ENCODE peak calls at places on chromosomes 6 and 20, in six cellular contexts. One of them, this sample, is unnamed.

GRCh38 chr6:145247677-145248419 is 487.5 kb downstream of the EPM2A start:
- DNase-seq in right atrium auricular region: no peak
- DNase-seq in AG10803: peak
- DNase-seq in A673: peak
- DNase-seq in brain microvascular endothelial cell: peak
- DNase-seq in stomach: no peak
- DNase-seq in this sample: no peak

GRCh38 chr6:14472964-14473363 is 355.4 kb downstream of the CD83 start:
- DNase-seq in AG10803: peak
- DNase-seq in brain microvascular endothelial cell: peak
- DNase-seq in stomach: no peak
- DNase-seq in right atrium auricular region: no peak
- DNase-seq in A673: no peak
- DNase-seq in this sample: no peak

GRCh38 chr6:46451343-46451742 is 39.9 kb downstream of the RCAN2 start:
- DNase-seq in A673: no peak
- DNase-seq in AG10803: no peak
- DNase-seq in right atrium auricular region: no peak
- DNase-seq in stomach: no peak
- DNase-seq in brain microvascular endothelial cell: no peak
- DNase-seq in this sample: no peak

GRCh38 chr20:34983995-34984735 is 28.5 kb downstream of the MYH7B start:
- DNase-seq in right atrium auricular region: no peak
- DNase-seq in A673: no peak
- DNase-seq in AG10803: no peak
- DNase-seq in stomach: no peak
- DNase-seq in brain microvascular endothelial cell: no peak
- DNase-seq in this sample: no peak

GRCh38 chr6:138499303-138499991 is at the start of gene NHSL1:
- DNase-seq in brain microvascular endothelial cell: no peak
- DNase-seq in stomach: no peak
- DNase-seq in A673: peak
- DNase-seq in AG10803: peak
- DNase-seq in right atrium auricular region: no peak
- DNase-seq in this sample: no peak

GRCh38 chr20:25289886-25290597 is 42.2 kb downstream of the PYGB start:
- DNase-seq in stomach: no peak
- DNase-seq in A673: no peak
- DNase-seq in brain microvascular endothelial cell: no peak
- DNase-seq in AG10803: no peak
- DNase-seq in right atrium auricular region: no peak
- DNase-seq in this sample: no peak

GRCh38 chr6:17687136-17687535 is 19.6 kb downstream of the NUP153 start:
- DNase-seq in brain microvascular endothelial cell: no peak
- DNase-seq in AG10803: no peak
- DNase-seq in A673: no peak
- DNase-seq in right atrium auricular region: no peak
- DNase-seq in stomach: no peak
- DNase-seq in this sample: no peak

GRCh38 chr20:62984666-62985065 is 22.1 kb downstream of the BHLHE23 start:
- DNase-seq in A673: no peak
- DNase-seq in stomach: no peak
- DNase-seq in right atrium auricular region: no peak
- DNase-seq in AG10803: no peak
- DNase-seq in brain microvascular endothelial cell: no peak
- DNase-seq in this sample: no peak

GRCh38 chr6:159899994-159900745 is 9.4 kb downstream of the MAS1 start:
- DNase-seq in brain microvascular endothelial cell: peak
- DNase-seq in right atrium auricular region: no peak
- DNase-seq in A673: no peak
- DNase-seq in AG10803: peak
- DNase-seq in stomach: no peak
- DNase-seq in this sample: no peak

GRCh38 chr6:51959744-51960383 is 127.5 kb downstream of the PKHD1 start:
- DNase-seq in A673: peak
- DNase-seq in brain microvascular endothelial cell: peak
- DNase-seq in right atrium auricular region: no peak
- DNase-seq in AG10803: peak
- DNase-seq in stomach: peak
- DNase-seq in this sample: peak

GRCh38 chr6:53929340-53930120 is 134.7 kb downstream of the LRRC1 start:
- DNase-seq in A673: no peak
- DNase-seq in brain microvascular endothelial cell: no peak
- DNase-seq in AG10803: no peak
- DNase-seq in right atrium auricular region: no peak
- DNase-seq in stomach: no peak
- DNase-seq in this sample: no peak

GRCh38 chr6:10894958-10895357 is 8.1 kb downstream of the SYCP2L start:
- DNase-seq in right atrium auricular region: no peak
- DNase-seq in AG10803: no peak
- DNase-seq in brain microvascular endothelial cell: no peak
- DNase-seq in A673: no peak
- DNase-seq in stomach: no peak
- DNase-seq in this sample: no peak

GRCh38 chr6:36852481-36853147 is 13.4 kb upstream of the CPNE5 start:
- DNase-seq in brain microvascular endothelial cell: peak
- DNase-seq in stomach: no peak
- DNase-seq in AG10803: peak
- DNase-seq in A673: peak
- DNase-seq in right atrium auricular region: peak
- DNase-seq in this sample: no peak

GRCh38 chr6:158558415-158559306 is 1.2 kb upstream of the TMEM181 start:
- DNase-seq in AG10803: no peak
- DNase-seq in stomach: no peak
- DNase-seq in brain microvascular endothelial cell: no peak
- DNase-seq in A673: no peak
- DNase-seq in right atrium auricular region: no peak
- DNase-seq in this sample: no peak

GRCh38 chr6:108876929-108877775 is 28.9 kb downstream of the ARMC2 start:
- DNase-seq in A673: no peak
- DNase-seq in brain microvascular endothelial cell: peak
- DNase-seq in stomach: peak
- DNase-seq in AG10803: peak
- DNase-seq in right atrium auricular region: peak
- DNase-seq in this sample: no peak

GRCh38 chr20:25197173-25197869 is 1.8 kb downstream of the ENTPD6 start:
- DNase-seq in A673: no peak
- DNase-seq in AG10803: no peak
- DNase-seq in stomach: no peak
- DNase-seq in brain microvascular endothelial cell: no peak
- DNase-seq in right atrium auricular region: no peak
- DNase-seq in this sample: no peak

DNA sequence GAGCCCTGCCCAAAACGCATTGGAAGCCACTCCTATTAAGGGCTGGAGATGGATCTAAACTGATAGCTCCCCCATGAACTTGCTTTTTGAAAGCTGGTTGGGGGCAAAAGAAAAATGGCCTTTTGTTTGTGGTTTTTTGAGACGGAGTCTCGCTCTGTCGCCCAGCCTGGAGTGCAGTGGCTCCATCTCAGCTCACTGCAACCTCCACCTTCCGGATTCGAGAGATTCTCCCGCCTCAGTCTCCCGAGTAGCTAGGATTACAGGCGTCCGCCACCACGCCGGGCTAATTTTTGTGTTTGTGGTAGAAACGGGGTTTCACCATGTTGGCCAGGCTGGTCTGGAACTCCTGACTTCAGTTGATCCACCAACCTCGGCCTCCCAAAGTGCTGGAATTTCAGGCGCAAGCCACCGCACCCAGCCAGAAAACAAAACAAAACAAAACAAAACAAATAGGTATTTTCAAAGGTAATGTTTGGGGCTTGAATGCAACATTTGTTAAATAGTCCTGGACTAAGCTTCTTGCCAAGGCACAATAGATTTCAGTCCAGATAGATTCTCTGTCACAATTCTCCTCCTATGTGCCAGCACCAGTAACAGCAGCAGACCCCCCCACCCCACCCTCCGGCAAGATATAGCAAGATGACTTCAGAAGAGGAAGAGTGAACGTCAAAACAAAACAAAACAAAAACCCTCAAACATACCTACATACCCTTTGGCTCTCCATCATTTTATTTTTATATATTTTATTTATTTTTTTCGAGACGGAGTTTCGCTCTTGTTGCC is 26.5 kb upstream of the ABT1 start:
- DNase-seq in right atrium auricular region: no peak
- DNase-seq in A673: no peak
- DNase-seq in stomach: no peak
- DNase-seq in brain microvascular endothelial cell: no peak
- DNase-seq in AG10803: no peak
- DNase-seq in this sample: no peak
- TF ChIP-seq CTCF in right atrium auricular region: no peak
- TF ChIP-seq CTCF in A673: no peak
- TF ChIP-seq CTCF in stomach: no peak
- TF ChIP-seq CTCF in brain microvascular endothelial cell: no peak
- TF ChIP-seq CTCF in AG10803: no peak
- TF ChIP-seq CTCF in this sample: no peak

GRCh38 chr6:40896696-40897095 is 142.3 kb downstream of the UNC5CL start:
- DNase-seq in AG10803: no peak
- DNase-seq in A673: no peak
- DNase-seq in brain microvascular endothelial cell: no peak
- DNase-seq in right atrium auricular region: no peak
- DNase-seq in stomach: no peak
- DNase-seq in this sample: no peak

GRCh38 chr6:40897390-40898003 is 141.5 kb downstream of the UNC5CL start:
- DNase-seq in AG10803: no peak
- DNase-seq in right atrium auricular region: no peak
- DNase-seq in stomach: no peak
- DNase-seq in A673: no peak
- DNase-seq in brain microvascular endothelial cell: no peak
- DNase-seq in this sample: no peak

GRCh38 chr6:40898073-40898472 is 140.9 kb downstream of the UNC5CL start:
- DNase-seq in A673: no peak
- DNase-seq in right atrium auricular region: no peak
- DNase-seq in AG10803: no peak
- DNase-seq in stomach: no peak
- DNase-seq in brain microvascular endothelial cell: no peak
- DNase-seq in this sample: no peak

GRCh38 chr6:40893021-40893420 is 146.0 kb downstream of the UNC5CL start:
- DNase-seq in AG10803: no peak
- DNase-seq in A673: no peak
- DNase-seq in stomach: no peak
- DNase-seq in brain microvascular endothelial cell: no peak
- DNase-seq in right atrium auricular region: no peak
- DNase-seq in this sample: no peak

DNA sequence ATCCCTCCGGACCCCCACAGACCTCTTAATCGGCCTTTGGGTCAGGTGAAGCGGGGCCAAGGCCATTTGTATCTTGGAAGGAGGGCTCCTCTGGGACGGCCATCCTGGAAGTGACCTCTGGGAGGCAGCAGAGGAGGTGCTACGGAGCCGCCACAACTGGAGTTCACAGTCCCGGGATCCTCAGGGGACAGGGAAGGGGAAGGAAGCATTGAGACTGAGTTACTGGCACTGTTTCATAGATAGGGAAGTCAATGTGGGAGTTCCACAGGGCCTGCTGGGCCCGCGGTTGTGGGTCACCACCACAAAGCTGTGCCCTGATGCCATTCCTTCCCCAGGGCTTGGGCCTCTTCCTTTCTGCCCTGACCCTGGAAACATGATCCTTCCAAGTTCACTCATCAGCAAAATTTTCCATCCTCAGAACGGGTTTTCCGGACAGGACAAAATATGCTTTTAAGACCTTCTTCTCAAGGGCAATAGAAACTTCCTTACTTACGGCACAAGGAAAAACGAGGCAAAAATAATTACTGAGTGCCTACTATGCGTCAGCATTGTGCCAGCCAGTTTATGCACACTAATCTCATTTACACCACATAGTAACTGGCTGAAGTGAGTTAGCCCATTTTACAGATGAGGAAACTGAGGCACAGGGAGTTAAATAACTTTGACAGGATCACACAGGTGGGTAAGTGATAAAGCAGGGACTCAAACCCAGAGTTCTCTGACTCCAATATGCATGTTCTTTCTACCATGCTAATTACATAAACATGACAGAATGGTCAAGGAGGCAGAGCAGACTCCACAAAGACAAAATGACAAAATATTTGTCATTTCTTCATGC is 143.8 kb downstream of the UNC5CL start:
- DNase-seq in stomach: peak
- DNase-seq in brain microvascular endothelial cell: peak
- DNase-seq in A673: peak
- DNase-seq in AG10803: peak
- DNase-seq in right atrium auricular region: no peak
- DNase-seq in this sample: peak
- TF ChIP-seq CTCF in stomach: no peak
- TF ChIP-seq CTCF in brain microvascular endothelial cell: peak
- TF ChIP-seq CTCF in A673: peak
- TF ChIP-seq CTCF in AG10803: peak
- TF ChIP-seq CTCF in right atrium auricular region: peak
- TF ChIP-seq CTCF in this sample: peak

DNA sequence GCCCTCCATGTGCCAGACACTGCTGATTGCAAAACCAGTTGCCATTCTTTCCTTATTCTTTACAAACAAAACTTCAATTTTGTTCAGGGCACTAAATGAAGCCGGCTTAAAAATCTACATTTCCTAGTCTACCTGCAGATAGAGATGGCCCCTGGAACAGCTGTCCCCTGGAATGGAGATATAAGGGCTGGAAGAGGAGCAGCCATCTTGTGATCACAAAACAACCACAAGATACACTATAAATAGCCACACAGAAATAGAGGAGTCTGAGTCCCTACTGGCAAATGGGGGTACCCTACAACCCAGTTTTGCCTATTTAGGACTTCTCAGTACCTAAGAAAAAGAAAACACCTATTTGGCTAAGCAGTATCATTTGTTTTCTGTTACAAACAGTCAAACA is 115.9 kb upstream of the BEND6 start:
- DNase-seq in right atrium auricular region: no peak
- DNase-seq in A673: no peak
- DNase-seq in brain microvascular endothelial cell: no peak
- DNase-seq in AG10803: no peak
- DNase-seq in stomach: no peak
- DNase-seq in this sample: no peak
- TF ChIP-seq CTCF in right atrium auricular region: no peak
- TF ChIP-seq CTCF in A673: no peak
- TF ChIP-seq CTCF in brain microvascular endothelial cell: no peak
- TF ChIP-seq CTCF in AG10803: no peak
- TF ChIP-seq CTCF in stomach: no peak
- TF ChIP-seq CTCF in this sample: no peak

DNA sequence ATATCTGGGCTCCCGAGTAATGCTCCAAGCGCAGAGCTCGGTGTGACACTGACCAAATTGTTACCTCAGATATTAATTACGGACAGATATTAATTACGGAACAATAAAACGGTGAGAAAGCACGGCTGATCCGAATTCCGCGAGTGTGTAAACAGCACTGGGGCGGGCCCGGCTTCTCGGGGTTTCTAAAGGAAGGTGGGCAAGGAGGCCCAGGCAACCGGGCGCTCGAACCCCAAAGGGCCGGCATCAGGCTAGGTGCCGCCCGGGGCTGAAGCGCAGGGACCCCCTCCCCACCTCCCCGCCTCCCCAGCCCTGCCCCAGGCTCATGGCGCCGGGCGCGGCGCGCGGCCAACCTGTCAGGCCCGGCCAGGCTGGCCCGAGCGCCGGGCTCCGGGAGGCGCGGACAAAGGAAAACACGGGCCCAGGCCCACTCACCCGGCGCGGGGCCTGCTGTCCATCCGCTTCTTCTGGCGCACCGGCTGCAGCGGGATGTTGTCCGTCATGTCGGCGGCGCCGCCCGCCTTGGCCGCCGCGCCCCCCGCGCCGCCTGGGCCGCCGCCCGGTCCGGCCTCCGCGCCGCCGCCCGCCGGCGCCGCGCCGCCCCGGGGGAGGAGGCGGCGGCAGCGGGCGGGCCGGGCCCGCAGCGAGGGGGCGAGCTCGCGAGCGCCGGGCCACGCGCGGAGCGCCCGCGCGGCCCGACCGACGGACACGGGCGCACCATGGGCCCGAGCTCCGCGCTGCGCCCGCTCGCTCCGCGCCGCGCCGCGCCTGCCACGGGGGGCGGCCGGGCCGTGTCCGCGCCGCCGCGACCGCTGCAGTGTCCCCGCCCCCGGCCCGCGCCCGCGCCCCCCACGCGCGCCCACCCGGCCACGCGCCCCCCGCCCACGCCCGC is at the start of gene ATP9A:
- DNase-seq in brain microvascular endothelial cell: no peak
- DNase-seq in A673: no peak
- DNase-seq in stomach: peak
- DNase-seq in right atrium auricular region: no peak
- DNase-seq in AG10803: peak
- DNase-seq in this sample: no peak
- TF ChIP-seq CTCF in brain microvascular endothelial cell: no peak
- TF ChIP-seq CTCF in A673: peak
- TF ChIP-seq CTCF in stomach: no peak
- TF ChIP-seq CTCF in right atrium auricular region: no peak
- TF ChIP-seq CTCF in AG10803: no peak
- TF ChIP-seq CTCF in this sample: no peak